ENCODE peak calls at places on chromosomes 7 and 10, in six cellular contexts. Z, C, E, Q, N and I are unnamed samples. For H3K27me3 and H3K4me1, the result is how much of the 10 kb centered on the place peaks cover.

GRCh38 chr7:94064541-94065191 is 60.5 kb upstream of the BET1 start:
- DNase-seq in Z (no peak), C (no peak), E (no peak), Q (peak), N (peak), I (no peak)

GRCh38 chr7:10974717-10975032 is 1.0 kb downstream of the PHF14 start:
- DNase-seq in Z (no peak), C (no peak), E (no peak), Q (peak), N (no peak), I (no peak)

GRCh38 chr10:670038-670437 is 19.4 kb downstream of the DIP2C start:
- DNase-seq in Z (no peak), C (no peak), E (no peak), Q (no peak), N (no peak), I (no peak)

GRCh38 chr7:87833130-87833529 is 43.0 kb downstream of the SLC25A40 start:
- DNase-seq in Z (no peak), C (no peak), E (no peak), Q (no peak), N (no peak), I (no peak)

GRCh38 chr7:12909483-12909882 is 222.1 kb downstream of the ARL4A start:
- DNase-seq in Z (no peak), C (no peak), E (no peak), Q (no peak), N (no peak), I (no peak)

GRCh38 chr7:132343196-132343595 is 233.1 kb downstream of the PLXNA4 start:
- DNase-seq in Z (no peak), C (no peak), E (no peak), Q (no peak), N (no peak), I (no peak)

GRCh38 chr10:22022257-22023051 is 18.9 kb upstream of the DNAJC1 start:
- DNase-seq in Z (no peak), C (no peak), E (no peak), Q (peak), N (no peak), I (peak)

GRCh38 chr7:105876091-105876963 is at the start of gene ATXN7L1:
- DNase-seq in Z (peak), C (peak), E (peak), Q (peak), N (peak), I (peak)

GRCh38 chr7:143230602-143231457 is 9.0 kb downstream of the TAS2R40 start:
- DNase-seq in Z (no peak), C (no peak), E (no peak), Q (no peak), N (no peak), I (no peak)

GRCh38 chr10:188546-188945 is 53.3 kb downstream of the ZMYND11 start:
- DNase-seq in Z (no peak), C (no peak), E (no peak), Q (peak), N (peak), I (no peak)

GRCh38 chr10:29948971-29949370 is 110.4 kb downstream of the JCAD start:
- DNase-seq in Z (no peak), C (no peak), E (no peak), Q (no peak), N (no peak), I (no peak)

GRCh38 chr10:34911661-34912205 is 96.6 kb upstream of the PARD3 start:
- DNase-seq in Z (peak), C (no peak), E (no peak), Q (no peak), N (no peak), I (no peak)

GRCh38 chr10:124025152-124025551 is 68.2 kb downstream of the CHST15 start:
- DNase-seq in Z (no peak), C (no peak), E (no peak), Q (no peak), N (no peak), I (no peak)

GRCh38 chr10:33337335-33337854 is 2.9 kb upstream of the NRP1 start:
- DNase-seq in Z (no peak), C (no peak), E (peak), Q (peak), N (peak), I (peak)

GRCh38 chr7:1314021-1314907 is 81.6 kb downstream of the UNCX start:
- DNase-seq in Z (peak), C (no peak), E (no peak), Q (no peak), N (no peak), I (peak)

GRCh38 chr10:14478639-14479038 is 147.9 kb upstream of the FRMD4A start:
- DNase-seq in Z (peak), C (no peak), E (peak), Q (peak), N (peak), I (peak)

GRCh38 chr7:47743898-47744612 is 162.1 kb upstream of the TNS3 start:
- DNase-seq in Z (no peak), C (no peak), E (no peak), Q (no peak), N (peak), I (no peak)

GRCh38 chr7:9719721-9720120 is 1254.0 kb upstream of the PHF14 start:
- DNase-seq in Z (no peak), C (no peak), E (no peak), Q (no peak), N (no peak), I (no peak)

GRCh38 chr7:3910041-3910440 is 609.0 kb downstream of the SDK1 start:
- DNase-seq in Z (no peak), C (no peak), E (no peak), Q (no peak), N (no peak), I (no peak)

GRCh38 chr7:159027803-159028455 is 116.7 kb downstream of the VIPR2 start:
- DNase-seq in Z (peak), C (no peak), E (peak), Q (no peak), N (no peak), I (no peak)

GRCh38 chr7:27775772-27776171 is 35.8 kb downstream of the TAX1BP1 start:
- DNase-seq in Z (no peak), C (no peak), E (no peak), Q (no peak), N (no peak), I (no peak)

DNA sequence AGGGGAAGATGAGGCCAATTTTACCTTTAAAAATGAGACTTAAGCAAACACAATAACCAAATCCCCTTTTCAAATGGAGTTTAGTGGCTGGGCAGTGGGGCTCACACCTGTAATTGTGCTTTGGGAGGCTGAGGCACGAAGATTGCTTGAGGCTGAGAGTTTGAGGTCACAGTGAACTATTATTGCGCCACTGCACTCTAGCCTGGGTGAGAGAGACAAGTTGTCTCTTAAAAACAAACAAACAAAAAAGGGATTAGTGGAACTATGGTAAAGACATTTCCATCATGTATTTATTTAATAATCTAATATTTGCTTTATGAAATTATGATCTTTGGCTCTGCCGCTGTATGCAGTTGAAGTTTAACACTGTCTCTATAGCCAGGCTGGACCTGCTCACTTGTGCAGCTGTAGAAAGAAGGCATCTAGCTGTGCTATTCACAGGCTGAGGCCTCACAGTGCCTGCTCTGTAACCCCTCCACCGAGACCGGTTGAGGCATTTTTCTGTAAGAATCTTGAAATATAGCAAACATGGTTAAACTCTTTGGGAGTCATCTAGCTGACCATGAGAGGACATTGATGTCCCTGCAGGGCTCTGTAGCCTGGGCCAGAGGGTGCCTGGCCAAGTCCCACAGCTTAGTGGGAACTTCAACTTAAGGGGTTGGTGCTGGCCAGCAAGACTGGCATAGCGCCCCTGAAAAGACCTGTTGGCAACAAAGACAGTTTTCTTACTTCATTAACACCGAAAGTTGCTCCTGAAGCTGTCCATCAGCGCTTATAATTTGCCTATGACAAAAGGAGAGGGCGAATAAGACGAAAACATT is 131.8 kb downstream of the BMPER start:
- DNase-seq in Z (no peak), C (no peak), E (no peak), Q (no peak), N (no peak), I (no peak)
- H3K27ac ChIP-seq in Z (no peak), C (no peak), E (no peak), Q (peak), N (no peak), I (no peak)

GRCh38 chr10:68828833-68829232 is 1.5 kb downstream of the STOX1 start:
- DNase-seq in Z (no peak), C (no peak), E (no peak), Q (no peak), N (no peak), I (no peak)
- H3K27me3 ChIP-seq in Z (under half), C (under half), E (under half), Q (under half), N (under half), I (under half)

GRCh38 chr7:33824911-33825459 is 80.4 kb upstream of the BMPER start:
- DNase-seq in Z (no peak), C (no peak), E (no peak), Q (no peak), N (no peak), I (no peak)
- H3K4me1 ChIP-seq in Z (under half), C (under half), E (under half), Q (under half), N (under half), I (under half)

GRCh38 chr10:110865184-110865803 is 6.4 kb upstream of the PDCD4 start:
- DNase-seq in Z (no peak), C (no peak), E (no peak), Q (peak), N (peak), I (no peak)
- H3K27ac ChIP-seq in Z (peak), C (peak), E (no peak), Q (peak), N (no peak), I (peak)